ENCODE peak calls at places on chromosomes 12 and 14, in nine cellular contexts. D is H9; L is cardiac fibroblast; A is colonic mucosa; T is activated B cell treated with CpG ODN at 0.5 μM for 24 hours; I is Calu3; S is transverse colon; B is activated CD8-positive, alpha-beta T cell treated with anti-CD3 and anti-CD28 coated beads for 36 hours; Z is fibroblast of the aortic adventitia. R is an unnamed sample.
A peak's percentile ranks its signal among the peaks of the same experiment; 100 is the strongest.

GRCh38 chr12:109762071-109762672 is 48.5 kb downstream of the FAM222A start:
- DNase-seq in D (peak; percentile 23), L (no peak), A (no peak), T (peak; percentile 7), I (no peak), S (no peak), B (no peak), Z (no peak), R (no peak)

GRCh38 chr12:114414031-114414865 is 8.3 kb upstream of the TBX5 start:
- DNase-seq in D (no peak), L (no peak), A (no peak), T (no peak), I (no peak), S (no peak), B (no peak), Z (no peak), R (no peak)

GRCh38 chr12:66638666-66639065 is 40.2 kb downstream of the GRIP1 start:
- DNase-seq in D (no peak), L (no peak), A (no peak), T (no peak), I (no peak), S (no peak), B (no peak), Z (no peak), R (no peak)

GRCh38 chr12:6766651-6767300 is 613 bp downstream of the PTMS start:
- DNase-seq in D (peak; percentile 74), L (peak; percentile 74), A (peak; percentile 85), T (peak; percentile 67), I (peak; percentile 87), S (peak; percentile 83), B (peak; percentile 61), Z (peak; percentile 55), R (peak; percentile 89)

GRCh38 chr14:96638041-96638855 is 136.1 kb downstream of the PAPOLA start:
- DNase-seq in D (no peak), L (no peak), A (no peak), T (no peak), I (no peak), S (no peak), B (no peak), Z (no peak), R (no peak)

GRCh38 chr12:59131462-59131861 is 211.2 kb upstream of the LRIG3 start:
- DNase-seq in D (no peak), L (no peak), A (no peak), T (no peak), I (no peak), S (no peak), B (no peak), Z (no peak), R (no peak)

GRCh38 chr12:63821781-63822251 is 22.7 kb upstream of the SRGAP1 start:
- DNase-seq in D (no peak), L (peak; percentile 19), A (no peak), T (no peak), I (peak; percentile 20), S (no peak), B (peak; percentile 16), Z (peak; percentile 17), R (no peak)

GRCh38 chr12:72673853-72674252 is 401.7 kb downstream of the TRHDE start:
- DNase-seq in D (no peak), L (no peak), A (no peak), T (no peak), I (no peak), S (no peak), B (no peak), Z (no peak), R (peak; percentile 15)

GRCh38 chr12:56987551-56988053 is 18.7 kb downstream of the ZBTB39 start:
- DNase-seq in D (peak; percentile 92), L (peak; percentile 87), A (peak; percentile 82), T (peak; percentile 66), I (peak; percentile 86), S (peak; percentile 85), B (peak; percentile 81), Z (peak; percentile 74), R (peak; percentile 80)

GRCh38 chr12:8156416-8156815 is 399 bp upstream of the ZNF705A start:
- DNase-seq in D (no peak), L (no peak), A (no peak), T (no peak), I (no peak), S (no peak), B (no peak), Z (no peak), R (no peak)

GRCh38 chr12:122528992-122529391 is 1.9 kb downstream of the KNTC1 start:
- DNase-seq in D (no peak), L (no peak), A (no peak), T (no peak), I (no peak), S (no peak), B (no peak), Z (no peak), R (peak; percentile 14)

GRCh38 chr12:6461401-6462233 is 8.9 kb downstream of the VAMP1 start:
- DNase-seq in D (no peak), L (peak; percentile 7), A (peak; percentile 58), T (peak; percentile 70), I (no peak), S (peak; percentile 80), B (peak; percentile 96), Z (no peak), R (peak; percentile 82)

GRCh38 chr12:52415870-52416750 is 10.0 kb upstream of the KRT82 start:
- DNase-seq in D (no peak), L (peak; percentile 92), A (peak; percentile 45), T (no peak), I (no peak), S (peak; percentile 26), B (no peak), Z (peak; percentile 79), R (no peak)

GRCh38 chr12:14998941-14999340 is 26.1 kb downstream of the PDE6H start:
- DNase-seq in D (no peak), L (no peak), A (no peak), T (no peak), I (no peak), S (no peak), B (no peak), Z (no peak), R (no peak)

GRCh38 chr14:85714046-85714445 is 184.1 kb downstream of the FLRT2 start:
- DNase-seq in D (no peak), L (no peak), A (no peak), T (no peak), I (no peak), S (no peak), B (no peak), Z (no peak), R (no peak)

GRCh38 chr12:68675098-68675842 is 11.5 kb upstream of the NUP107 start:
- DNase-seq in D (no peak), L (no peak), A (peak; percentile 35), T (no peak), I (no peak), S (peak; percentile 64), B (peak; percentile 93), Z (no peak), R (no peak)

GRCh38 chr12:6863586-6864321 is 3.6 kb upstream of the TPI1 start:
- DNase-seq in D (no peak), L (no peak), A (no peak), T (no peak), I (no peak), S (no peak), B (no peak), Z (no peak), R (no peak)

GRCh38 chr14:104680806-104681688 is 8.4 kb upstream of the INF2 start:
- DNase-seq in D (no peak), L (peak; percentile 82), A (peak; percentile 87), T (peak; percentile 47), I (peak; percentile 74), S (peak; percentile 77), B (no peak), Z (peak; percentile 75), R (peak; percentile 80)

GRCh38 chr12:321606-322326 is 59.1 kb upstream of the SLC6A13 start:
- DNase-seq in D (no peak), L (peak; percentile 34), A (no peak), T (no peak), I (peak; percentile 18), S (no peak), B (peak; percentile 12), Z (peak; percentile 7), R (no peak)
- TF ChIP-seq CTCF in D (peak; percentile 39), L (peak; percentile 25), A (no peak), T (no peak), I (no peak), S (no peak), B (no peak), Z (no peak), R (no peak)

GRCh38 chr12:42584539-42585174 is 4.9 kb downstream of the PRICKLE1 start:
- DNase-seq in D (no peak), L (peak; percentile 43), A (no peak), T (no peak), I (no peak), S (no peak), B (no peak), Z (peak; percentile 64), R (no peak)

GRCh38 chr12:42585846-42586226 is 3.7 kb downstream of the PRICKLE1 start:
- DNase-seq in D (no peak), L (no peak), A (no peak), T (no peak), I (no peak), S (no peak), B (no peak), Z (no peak), R (no peak)

GRCh38 chr12:42585175-42585845 is 4.2 kb downstream of the PRICKLE1 start:
- DNase-seq in D (no peak), L (no peak), A (no peak), T (no peak), I (no peak), S (no peak), B (no peak), Z (no peak), R (no peak)

GRCh38 chr12:42587564-42588307 is 1.8 kb downstream of the PRICKLE1 start:
- DNase-seq in D (no peak), L (no peak), A (no peak), T (no peak), I (no peak), S (no peak), B (no peak), Z (peak; percentile 47), R (no peak)

DNA sequence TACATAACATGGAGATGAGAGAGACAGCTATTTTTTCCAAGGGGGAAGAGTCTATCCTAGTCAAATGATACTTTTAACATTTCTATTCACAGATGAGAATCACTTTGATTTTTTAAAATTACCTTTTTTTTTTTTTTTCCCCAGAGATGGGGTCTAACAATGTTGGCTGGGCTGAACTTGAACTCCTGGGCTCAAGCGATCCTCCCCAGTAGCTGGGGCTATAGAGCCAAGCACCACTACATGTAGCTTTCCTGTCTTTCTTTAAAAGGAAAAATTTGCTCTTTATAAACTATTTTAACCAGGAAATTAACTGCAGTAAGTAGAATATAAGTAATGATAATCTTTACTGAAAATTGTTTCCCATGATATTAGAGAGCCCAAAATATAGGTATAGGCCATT is 3.3 kb downstream of the PRICKLE1 start:
- DNase-seq in D (no peak), L (no peak), A (no peak), T (no peak), I (no peak), S (no peak), B (no peak), Z (no peak), R (no peak)
- TF ChIP-seq CTCF in D (peak; percentile 24), L (peak; percentile 29), A (no peak), T (no peak), I (no peak), S (no peak), B (no peak), Z (peak; percentile 42), R (no peak)

GRCh38 chr14:74979442-74980397 is 23.0 kb upstream of the EIF2B2 start:
- DNase-seq in D (peak; percentile 68), L (peak; percentile 73), A (no peak), T (no peak), I (no peak), S (no peak), B (no peak), Z (peak; percentile 33), R (no peak)
- TF ChIP-seq CTCF in D (peak; percentile 23), L (peak; percentile 5), A (no peak), T (no peak), I (no peak), S (no peak), B (no peak), Z (no peak), R (no peak)

GRCh38 chr14:103002578-103003350 is 54.6 kb downstream of the CDC42BPB start:
- DNase-seq in D (no peak), L (no peak), A (no peak), T (no peak), I (no peak), S (no peak), B (no peak), Z (no peak), R (no peak)
- TF ChIP-seq CTCF in D (peak; percentile 26), L (no peak), A (no peak), T (no peak), I (no peak), S (no peak), B (no peak), Z (no peak), R (no peak)